ENCODE peak calls at places on chromosomes 2 and 18, in seven cellular contexts. J is heart left ventricle; Z is CD8-positive, alpha-beta memory T cell; K is IMR-90; S is A549; X is psoas muscle; Y is H9. N is an unnamed sample.

GRCh38 chr2:238286551-238286950 is 1.9 kb downstream of the PER2 start:
- DNase-seq in J (peak; percentile 69), Z (no peak), K (peak; percentile 86), S (no peak), X (peak; percentile 69), Y (no peak), N (peak; percentile 62)

GRCh38 chr2:158394453-158394852 is 62.1 kb downstream of the CCDC148 start:
- DNase-seq in J (no peak), Z (no peak), K (no peak), S (no peak), X (no peak), Y (no peak), N (no peak)

GRCh38 chr2:23029111-23029510 is 355.9 kb upstream of the KLHL29 start:
- DNase-seq in J (no peak), Z (no peak), K (no peak), S (no peak), X (no peak), Y (no peak), N (no peak)

GRCh38 chr2:127092951-127093516 is 13.9 kb downstream of the BIN1 start:
- DNase-seq in J (no peak), Z (no peak), K (no peak), S (no peak), X (no peak), Y (no peak), N (no peak)

GRCh38 chr2:69986691-69987090 is 25.3 kb upstream of the ASPRV1 start:
- DNase-seq in J (no peak), Z (no peak), K (no peak), S (no peak), X (no peak), Y (no peak), N (no peak)

GRCh38 chr2:45227347-45227746 is 218.1 kb upstream of the SIX2 start:
- DNase-seq in J (no peak), Z (no peak), K (no peak), S (no peak), X (no peak), Y (no peak), N (no peak)

GRCh38 chr2:232550351-232551261 is at the start of the genes EIF4E2 and TIGD1:
- DNase-seq in J (peak; percentile 95), Z (peak; percentile 84), K (peak; percentile 94), S (peak; percentile 98), X (peak; percentile 96), Y (peak; percentile 93), N (peak; percentile 72)

GRCh38 chr2:186588940-186589732 is 720 bp upstream of the ITGAV start:
- DNase-seq in J (no peak), Z (no peak), K (no peak), S (no peak), X (no peak), Y (no peak), N (no peak)

GRCh38 chr2:30366199-30366691 is 80.8 kb upstream of the LCLAT1 start:
- DNase-seq in J (peak; percentile 41), Z (no peak), K (peak; percentile 68), S (no peak), X (no peak), Y (no peak), N (no peak)

GRCh38 chr18:37987901-37988300 is 422.3 kb upstream of the CELF4 start:
- DNase-seq in J (no peak), Z (no peak), K (no peak), S (no peak), X (no peak), Y (no peak), N (no peak)

GRCh38 chr2:190554357-190555006 is 20.0 kb upstream of the NEMP2 start:
- DNase-seq in J (no peak), Z (no peak), K (no peak), S (no peak), X (no peak), Y (peak; percentile 60), N (no peak)

GRCh38 chr18:35345460-35345921 is 1.3 kb upstream of the ZNF24 start:
- DNase-seq in J (no peak), Z (no peak), K (no peak), S (no peak), X (no peak), Y (no peak), N (no peak)

GRCh38 chr18:31931886-31932240 is 11.1 kb downstream of the TRAPPC8 start:
- DNase-seq in J (no peak), Z (no peak), K (no peak), S (no peak), X (no peak), Y (no peak), N (no peak)

GRCh38 chr2:29014811-29015414 is 33.8 kb downstream of the TOGARAM2 start:
- DNase-seq in J (peak; percentile 57), Z (peak; percentile 64), K (peak; percentile 57), S (no peak), X (peak; percentile 66), Y (no peak), N (no peak)

GRCh38 chr2:182581196-182581935 is 134.7 kb upstream of the DNAJC10 start:
- DNase-seq in J (no peak), Z (no peak), K (no peak), S (no peak), X (no peak), Y (no peak), N (no peak)

GRCh38 chr18:34495434-34495833 is 214.7 kb upstream of the DTNA start:
- DNase-seq in J (no peak), Z (no peak), K (no peak), S (no peak), X (no peak), Y (no peak), N (no peak)

GRCh38 chr2:129910446-129911362 is 68.8 kb upstream of the RAB6C start:
- DNase-seq in J (no peak), Z (no peak), K (no peak), S (no peak), X (no peak), Y (peak; percentile 12), N (no peak)

GRCh38 chr18:9038277-9038871 is 64.1 kb upstream of the NDUFV2 start:
- DNase-seq in J (no peak), Z (no peak), K (peak; percentile 28), S (no peak), X (no peak), Y (no peak), N (no peak)

GRCh38 chr2:240526521-240526920 is 31.3 kb downstream of the ANKMY1 start:
- DNase-seq in J (no peak), Z (no peak), K (no peak), S (no peak), X (no peak), Y (no peak), N (no peak)

GRCh38 chr2:240523451-240524281 is 34.1 kb downstream of the ANKMY1 start:
- DNase-seq in J (no peak), Z (no peak), K (no peak), S (no peak), X (no peak), Y (no peak), N (no peak)

GRCh38 chr2:240525802-240526201 is 32.0 kb downstream of the ANKMY1 start:
- DNase-seq in J (no peak), Z (no peak), K (no peak), S (no peak), X (no peak), Y (no peak), N (no peak)

GRCh38 chr2:240527153-240527750 is 30.5 kb downstream of the ANKMY1 start:
- DNase-seq in J (no peak), Z (no peak), K (no peak), S (no peak), X (no peak), Y (no peak), N (no peak)

GRCh38 chr2:240524963-240525718 is 32.6 kb downstream of the ANKMY1 start:
- DNase-seq in J (no peak), Z (no peak), K (no peak), S (no peak), X (no peak), Y (no peak), N (no peak)
- H3K9me3 ChIP-seq in J (no peaks in the 10 kb centered on the region), Z (no peaks in the 10 kb centered on the region), K (peaks cover 19% of the 10 kb centered on the region), S (peaks cover 41% of the 10 kb centered on the region), X (no peaks in the 10 kb centered on the region), Y (peaks cover 25% of the 10 kb centered on the region), N (peaks cover 65% of the 10 kb centered on the region)

GRCh38 chr2:205699554-205700289 is 17.4 kb downstream of the NRP2 start:
- DNase-seq in J (no peak), Z (no peak), K (no peak), S (no peak), X (no peak), Y (no peak), N (no peak)
- H3K27ac ChIP-seq in J (no peak overlapping the region), Z (no peak overlapping the region), K (peak overlapping the region; percentile 77), S (peak overlapping the region; percentile 95), X (no peak overlapping the region), Y (peak overlapping the region; percentile 44), N (peak overlapping the region; percentile 93)

DNA sequence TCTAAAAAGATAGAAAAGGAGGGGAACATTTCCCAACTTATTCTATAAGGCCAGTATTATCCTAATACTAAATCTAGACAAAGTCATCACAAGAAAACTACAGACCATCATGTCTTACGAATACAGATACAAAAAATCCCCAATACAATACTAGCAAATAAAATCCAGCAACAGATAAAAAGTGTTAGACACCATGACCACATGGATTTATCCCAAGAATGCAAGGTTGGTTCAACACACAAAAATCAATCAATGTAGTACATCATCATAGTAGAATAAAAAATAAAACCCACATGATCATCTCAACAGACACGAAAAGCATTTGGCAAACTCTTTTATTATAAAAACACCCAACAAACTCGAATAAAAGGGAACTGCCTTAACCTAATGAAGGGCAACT is 18.5 kb downstream of the SLC66A2 start:
- DNase-seq in J (no peak), Z (no peak), K (no peak), S (no peak), X (no peak), Y (no peak), N (no peak)
- H3K9me3 ChIP-seq in J (peaks cover 57% of the 10 kb centered on the region), Z (peaks cover 21% of the 10 kb centered on the region), K (peaks cover 24% of the 10 kb centered on the region), S (peaks cover 41% of the 10 kb centered on the region), X (peaks cover 22% of the 10 kb centered on the region), Y (peaks cover 5% of the 10 kb centered on the region), N (peaks cover 49% of the 10 kb centered on the region)

DNA sequence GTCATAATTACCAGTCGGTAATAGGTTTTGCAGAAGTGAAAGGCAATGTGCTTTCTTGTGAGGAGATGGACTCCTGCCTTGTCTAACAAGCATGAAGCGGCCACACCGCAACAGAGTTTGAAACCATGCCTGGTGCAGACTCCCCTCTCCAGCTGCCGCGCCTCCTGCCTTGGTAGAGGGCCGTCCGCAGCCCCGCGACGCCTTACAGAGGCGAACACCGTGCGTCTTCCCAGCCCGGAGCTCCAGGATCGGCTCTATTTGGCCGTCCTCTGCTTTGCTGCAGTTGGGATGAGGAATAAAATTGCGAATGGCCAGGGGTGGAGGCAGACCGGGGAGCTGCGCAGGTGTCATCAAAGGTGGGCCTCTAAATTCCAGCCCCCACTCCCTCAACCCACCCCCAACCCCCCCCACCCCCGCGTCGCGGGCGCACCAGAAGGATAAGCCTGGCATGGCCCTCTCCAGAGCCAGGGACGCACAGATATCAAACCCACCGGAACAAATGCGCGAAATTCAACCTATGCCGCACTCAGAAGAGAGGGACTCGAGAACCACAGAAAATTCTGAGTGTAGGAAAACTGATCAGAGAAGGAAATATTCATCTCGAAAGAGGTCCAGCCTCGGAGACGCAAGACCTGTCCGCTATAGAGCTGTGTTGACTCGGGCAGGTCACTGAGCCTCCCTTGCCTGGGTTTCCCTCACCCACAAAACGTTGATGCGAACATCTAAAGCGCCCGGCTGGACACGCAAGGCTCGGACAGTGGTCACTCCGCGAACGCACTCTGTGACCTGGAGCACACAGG is 1.1 kb downstream of the TRABD2A start:
- DNase-seq in J (no peak), Z (no peak), K (no peak), S (no peak), X (no peak), Y (peak; percentile 50), N (no peak)
- H3K27ac ChIP-seq in J (no peak overlapping the region), Z (peak overlapping the region; percentile 29), K (peak overlapping the region; percentile 78), S (no peak overlapping the region), X (no peak overlapping the region), Y (no peak overlapping the region), N (no peak overlapping the region)

N was measured in AG04450.